ENCODE peak calls at places on chromosomes 4 and X, in four cellular contexts. J is fibroblast of lung, Z is kidney, H is kidney epithelial cell. G is an unnamed sample.

GRCh38 chrX:103464774-103465117 is 54.5 kb downstream of the RAB40A start:
- DNase-seq in J (peak), Z (no peak), H (no peak), G (peak)

GRCh38 chr4:139177049-139177887 is at the start of gene ELF2:
- DNase-seq in J (peak), Z (peak), H (no peak), G (peak)

GRCh38 chr4:121728066-121728465 is 31.3 kb upstream of the ANXA5 start:
- DNase-seq in Z (no peak), H (no peak), J (peak), G (peak)

GRCh38 chrX:72280210-72280882 is 3.3 kb upstream of the RPS4X start:
- DNase-seq in J (no peak), H (peak), Z (no peak), G (no peak)

GRCh38 chr4:15239866-15240265 is 188.0 kb upstream of the C1QTNF7 start:
- DNase-seq in H (no peak), J (peak), Z (no peak), G (no peak)

GRCh38 chr4:41141910-41142309 is 72.4 kb downstream of the APBB2 start:
- DNase-seq in H (peak), Z (no peak), J (peak), G (peak)

GRCh38 chrX:123860506-123860840 is 620 bp downstream of the XIAP start:
- DNase-seq in J (no peak), H (no peak), Z (no peak), G (peak)

GRCh38 chrX:149495573-149496071 is 9.5 kb downstream of the IDS start:
- DNase-seq in J (peak), H (peak), Z (no peak), G (peak)

GRCh38 chrX:104270916-104271512 is 16.3 kb upstream of the ESX1 start:
- DNase-seq in J (no peak), H (no peak), Z (no peak), G (peak)

GRCh38 chr4:182223708-182224107 is 19.5 kb upstream of the TENM3 start:
- DNase-seq in Z (no peak), J (no peak), H (no peak), G (no peak)

GRCh38 chrX:80807606-80808159 is 2.0 kb downstream of the BRWD3 start:
- DNase-seq in H (no peak), J (no peak), Z (no peak), G (no peak)

GRCh38 chrX:7146026-7146702 is 1.3 kb upstream of the STS start:
- DNase-seq in H (no peak), J (no peak), Z (no peak), G (no peak)

GRCh38 chr4:16205298-16206164 is 20.7 kb downstream of the TAPT1 start:
- DNase-seq in Z (no peak), J (no peak), H (no peak), G (peak)

GRCh38 chr4:40908297-40908696 is 158.5 kb downstream of the NSUN7 start:
- DNase-seq in J (no peak), Z (no peak), H (no peak), G (no peak)

GRCh38 chr4:5199912-5200311 is 148.6 kb downstream of the STK32B start:
- DNase-seq in J (no peak), Z (no peak), H (no peak), G (no peak)

GRCh38 chrX:42714981-42715688 is 62.8 kb downstream of the PPP1R2C start:
- DNase-seq in H (peak), J (peak), Z (peak), G (no peak)

GRCh38 chrX:149837167-149837566 is 43.8 kb upstream of the MAGEA8 start:
- DNase-seq in H (no peak), J (no peak), Z (no peak), G (no peak)

GRCh38 chrX:119687661-119688413 is 5.1 kb downstream of the SEPTIN6 start:
- DNase-seq in J (no peak), Z (peak), H (no peak), G (peak)

DNA sequence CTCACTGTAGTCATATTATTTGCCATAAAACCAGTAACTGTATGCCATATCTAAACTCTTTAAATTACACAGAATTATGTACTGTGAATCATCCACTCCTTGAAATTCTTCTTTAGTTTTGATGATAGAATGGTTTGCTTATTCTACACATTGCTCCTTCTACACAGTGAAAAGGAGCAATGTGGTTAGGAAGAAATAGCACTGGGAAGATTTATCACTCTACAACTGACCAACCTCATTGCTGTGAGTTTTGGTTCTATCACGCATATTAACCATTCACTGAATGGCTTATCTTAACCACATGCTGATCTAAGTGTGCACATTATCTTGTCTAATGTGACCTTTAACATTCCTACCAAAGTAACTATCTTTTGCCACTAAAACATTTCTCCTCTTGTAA is 415.7 kb upstream of the NDST4 start:
- DNase-seq in H (no peak), J (peak), Z (no peak), G (no peak)
- H3K4me3 ChIP-seq in H (no peak), J (no peak), Z (no peak), G (no peak)

DNA sequence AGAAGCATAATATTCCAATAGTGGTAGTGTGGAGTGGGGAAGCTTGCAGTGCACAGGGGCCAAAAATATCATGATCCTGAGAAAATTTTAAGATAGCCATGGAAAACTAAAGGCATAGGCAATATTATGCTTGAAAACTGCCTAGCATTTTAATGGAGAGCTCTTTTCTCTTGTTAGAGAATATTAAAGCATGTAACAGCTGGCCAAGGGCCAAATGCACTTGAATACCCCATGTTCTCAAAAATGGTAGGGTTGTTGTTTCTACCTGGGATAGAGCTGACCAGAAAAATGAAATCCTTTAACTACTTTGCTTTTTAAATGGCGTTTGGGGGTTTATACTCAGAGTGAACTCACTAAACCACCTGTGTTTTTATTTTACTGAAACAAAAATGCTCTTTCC is 739.6 kb upstream of the SLIT2 start:
- DNase-seq in J (no peak), Z (no peak), H (no peak), G (no peak)
- TF ChIP-seq CTCF in J (no peak), Z (no peak), H (no peak), G (no peak)

DNA sequence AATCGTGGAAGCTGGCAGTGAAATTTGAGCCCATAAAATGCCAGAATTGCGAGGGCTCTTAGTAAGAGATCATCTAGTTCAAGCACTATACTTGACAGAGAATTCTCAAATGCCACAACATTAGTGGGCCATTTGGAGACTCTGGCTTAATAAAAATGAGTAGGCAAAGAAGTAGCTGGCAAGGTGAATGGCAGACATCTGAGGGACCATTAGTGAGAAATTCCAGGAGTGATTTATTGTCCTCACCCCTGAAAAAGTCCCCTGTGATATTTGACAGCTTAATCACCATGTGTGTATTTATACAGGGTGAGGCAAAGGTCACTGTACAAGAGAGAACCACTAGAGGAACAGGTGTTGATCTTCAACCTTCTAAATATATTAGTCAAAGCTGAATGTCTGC is 207.5 kb downstream of the CHRDL1 start:
- DNase-seq in Z (no peak), H (no peak), J (no peak), G (no peak)
- H3K4me3 ChIP-seq in Z (no peak), H (no peak), J (no peak), G (no peak)

DNA sequence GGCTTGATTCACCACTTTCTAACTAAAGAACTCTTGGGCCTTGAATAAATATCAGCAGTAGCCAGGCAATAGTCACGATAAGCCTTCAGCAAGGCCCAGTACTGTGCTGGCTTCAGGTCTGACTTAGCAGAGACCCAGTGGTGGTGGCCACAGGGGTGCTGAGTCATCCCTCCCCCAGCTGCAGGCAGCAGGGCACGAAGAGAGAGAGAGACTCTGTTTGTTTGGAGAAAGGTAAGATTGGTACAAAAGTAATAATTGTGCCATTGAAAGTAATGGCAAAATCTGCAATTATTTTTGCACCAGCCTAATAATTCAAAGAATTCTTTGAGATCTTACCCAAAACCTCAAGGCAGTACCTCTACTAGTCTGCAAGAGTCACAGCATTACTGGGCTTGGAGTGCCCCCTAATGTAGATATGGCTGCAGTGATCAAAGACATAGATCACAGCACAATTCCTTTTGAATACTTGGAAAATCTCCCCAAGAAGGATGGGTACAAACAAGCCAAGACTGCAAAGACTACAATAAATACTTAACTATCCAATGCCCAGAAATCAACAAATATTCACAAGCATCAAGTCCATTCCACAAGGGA is 159.5 kb upstream of the USP38 start:
- DNase-seq in H (peak), J (peak), Z (no peak), G (peak)
- TF ChIP-seq CTCF in H (peak), J (peak), Z (peak), G (peak)

GRCh38 chr4:89055157-89056080 is 1.6 kb downstream of the FAM13A start:
- DNase-seq in J (no peak), H (no peak), Z (no peak), G (no peak)
- H3K4me3 ChIP-seq in J (peak), H (peak), Z (peak), G (peak)

GRCh38 chrX:140057001-140057411 is 91.7 kb upstream of the CXorf66 start:
- DNase-seq in J (peak), Z (peak), H (peak), G (peak)
- TF ChIP-seq CTCF in J (peak), Z (peak), H (peak), G (peak)

DNA sequence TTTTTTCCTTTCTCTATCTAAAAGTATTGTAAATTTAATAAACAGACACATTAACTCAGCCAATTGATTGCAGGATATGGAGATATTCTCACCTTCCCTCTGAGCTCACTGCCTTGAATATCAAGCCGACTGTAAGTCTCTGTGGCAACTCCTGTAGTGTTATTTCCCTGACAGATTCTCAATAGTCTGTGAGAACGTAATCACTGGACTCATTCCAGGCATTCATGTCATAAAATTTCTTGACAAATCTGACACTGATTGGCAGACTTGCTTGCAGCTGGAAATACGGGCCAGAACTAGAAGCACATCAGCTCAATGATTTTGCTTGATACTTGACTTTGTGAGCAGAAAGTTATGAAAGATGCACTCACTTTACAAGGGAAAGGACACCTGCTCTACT is 29.6 kb downstream of the FAM47B start:
- DNase-seq in H (no peak), J (no peak), Z (no peak), G (no peak)
- H3K4me3 ChIP-seq in H (no peak), J (no peak), Z (no peak), G (no peak)

DNA sequence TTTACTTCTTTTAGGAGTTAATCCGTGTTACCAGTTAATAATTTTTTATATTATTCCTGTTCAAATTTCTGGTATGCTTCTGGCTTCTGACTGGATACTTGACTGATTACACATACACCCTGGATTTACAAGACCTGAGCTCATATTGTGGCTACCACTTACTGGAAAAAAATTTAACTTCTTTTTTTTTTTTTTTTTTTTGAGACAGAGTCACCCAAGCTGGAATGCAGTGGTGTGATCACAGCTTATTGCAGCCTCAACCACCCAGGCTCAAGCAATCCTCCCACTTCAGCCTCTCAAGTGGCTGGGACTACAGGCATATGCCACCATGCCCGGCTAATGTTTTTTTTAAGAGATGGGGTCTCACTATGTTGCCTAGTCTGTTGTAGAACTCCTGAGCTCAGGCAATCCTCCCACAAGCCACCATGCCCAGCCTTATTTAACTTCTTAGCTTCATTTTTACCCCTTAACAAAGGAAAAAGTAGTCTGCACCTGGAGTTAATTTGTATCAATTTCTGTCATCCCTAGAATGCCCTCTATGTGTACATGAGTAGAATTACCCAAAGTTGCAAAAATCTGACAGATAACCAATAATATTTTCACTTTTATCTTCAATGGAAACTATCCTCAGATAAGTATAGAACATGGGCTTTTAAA is 50.3 kb downstream of the TMEM165 start:
- DNase-seq in Z (no peak), J (peak), H (peak), G (peak)
- TF ChIP-seq CTCF in Z (no peak), J (no peak), H (no peak), G (peak)

DNA sequence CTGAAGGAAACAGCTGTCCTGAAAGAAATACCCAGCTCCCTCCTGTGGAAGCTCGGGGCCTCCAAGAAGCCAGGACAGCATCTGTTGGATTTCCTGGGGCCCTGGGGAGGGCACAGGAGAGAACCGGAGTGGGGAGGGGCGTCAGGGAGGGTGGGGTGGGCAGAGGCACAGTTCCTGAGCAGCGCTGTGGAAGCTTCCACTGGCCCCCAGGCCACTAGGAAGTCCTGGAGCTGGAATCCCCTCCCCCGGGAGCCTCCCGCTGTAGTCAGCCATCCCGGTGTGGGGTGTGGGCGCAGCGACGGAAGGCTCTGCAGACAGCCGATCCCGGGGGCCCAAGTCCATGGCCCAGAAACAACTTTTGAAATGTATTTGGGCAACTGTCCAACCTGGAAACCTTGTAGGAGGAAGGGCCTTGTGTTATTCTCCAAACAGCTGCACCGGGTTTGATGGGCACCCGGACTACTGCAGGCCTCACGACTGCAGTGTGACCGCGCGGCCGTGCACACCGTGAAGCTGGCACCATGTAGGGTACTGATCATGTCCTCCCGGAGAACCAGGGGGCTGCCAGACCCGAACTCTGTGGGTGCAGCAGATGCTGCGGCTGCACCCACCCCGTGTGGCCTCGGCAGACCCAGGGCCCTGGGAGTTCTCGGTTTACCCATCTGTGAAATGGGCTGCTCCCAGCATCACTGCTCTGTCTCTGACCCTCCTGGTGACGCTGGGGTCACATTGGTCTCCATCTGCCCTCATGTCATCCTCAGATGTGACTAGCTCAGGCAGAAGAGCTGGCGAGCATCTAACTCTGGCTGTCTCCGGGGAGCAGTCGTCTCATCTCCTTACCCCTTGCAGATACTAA is 68.5 kb upstream of the HMX1 start:
- DNase-seq in J (no peak), Z (no peak), H (no peak), G (no peak)
- H3K4me3 ChIP-seq in J (no peak), Z (no peak), H (no peak), G (no peak)

GRCh38 chrX:16469870-16470269 is 180.1 kb upstream of the S100G start:
- DNase-seq in H (no peak), J (no peak), Z (no peak), G (no peak)
- TF ChIP-seq CTCF in H (no peak), J (no peak), Z (no peak), G (no peak)